ENCODE peak calls at places on chromosome X, in five cellular contexts. One of them, this sample, is unnamed.
A peak's percentile ranks its signal among the peaks of the same experiment; 100 is the strongest.

GRCh38 chrX:69150294-69150960 is 14.8 kb downstream of the PJA1 start:
- ATAC-seq in upper lobe of left lung: no peak
- ATAC-seq in GM12878: no peak
- ATAC-seq in K562: no peak
- ATAC-seq in HepG2: no peak
- ATAC-seq in this sample: no peak

GRCh38 chrX:110646386-110646785 is 149.2 kb downstream of the CHRDL1 start:
- ATAC-seq in HepG2: no peak
- ATAC-seq in GM12878: no peak
- ATAC-seq in K562: no peak
- ATAC-seq in upper lobe of left lung: no peak
- ATAC-seq in this sample: no peak

GRCh38 chrX:9656871-9657270 is 108.8 kb downstream of the GPR143 start:
- ATAC-seq in upper lobe of left lung: no peak
- ATAC-seq in K562: no peak
- ATAC-seq in GM12878: no peak
- ATAC-seq in HepG2: no peak
- ATAC-seq in this sample: no peak

GRCh38 chrX:136065044-136065671 is 79.9 kb downstream of the SLC9A6 start:
- ATAC-seq in HepG2: no peak
- ATAC-seq in K562: no peak
- ATAC-seq in upper lobe of left lung: no peak
- ATAC-seq in GM12878: peak; percentile 21
- ATAC-seq in this sample: peak; percentile 57

GRCh38 chrX:11273544-11273943 is 19.7 kb upstream of the AMELX start:
- ATAC-seq in HepG2: no peak
- ATAC-seq in GM12878: no peak
- ATAC-seq in K562: no peak
- ATAC-seq in upper lobe of left lung: no peak
- ATAC-seq in this sample: no peak

GRCh38 chrX:41923925-41924693 is 755 bp upstream of the CASK start:
- ATAC-seq in K562: peak; percentile 29
- ATAC-seq in upper lobe of left lung: no peak
- ATAC-seq in HepG2: peak; percentile 55
- ATAC-seq in GM12878: peak; percentile 35
- ATAC-seq in this sample: peak; percentile 1

GRCh38 chrX:38916801-38917200 is 115.5 kb downstream of the MID1IP1 start:
- ATAC-seq in HepG2: no peak
- ATAC-seq in GM12878: no peak
- ATAC-seq in K562: no peak
- ATAC-seq in upper lobe of left lung: no peak
- ATAC-seq in this sample: no peak

GRCh38 chrX:71998836-71999509 is 88.3 kb downstream of the NHSL2 start:
- ATAC-seq in HepG2: peak; percentile 66
- ATAC-seq in K562: peak; percentile 84
- ATAC-seq in GM12878: peak; percentile 95
- ATAC-seq in upper lobe of left lung: no peak
- ATAC-seq in this sample: peak; percentile 16

GRCh38 chrX:110412971-110413726 is 54.5 kb downstream of the RTL9 start:
- ATAC-seq in K562: peak; percentile 91
- ATAC-seq in HepG2: peak; percentile 98
- ATAC-seq in GM12878: peak; percentile 92
- ATAC-seq in upper lobe of left lung: peak; percentile 88
- ATAC-seq in this sample: peak; percentile 79

GRCh38 chrX:323721-324628 is 5.4 kb upstream of the GTPBP6 start:
- ATAC-seq in GM12878: peak; percentile 15
- ATAC-seq in K562: peak; percentile 69
- ATAC-seq in upper lobe of left lung: peak; percentile 30
- ATAC-seq in HepG2: peak; percentile 76
- ATAC-seq in this sample: no peak

GRCh38 chrX:132602701-132603100 is 113.9 kb upstream of the MBNL3 start:
- ATAC-seq in GM12878: no peak
- ATAC-seq in K562: no peak
- ATAC-seq in HepG2: peak; percentile 65
- ATAC-seq in upper lobe of left lung: no peak
- ATAC-seq in this sample: no peak

DNA sequence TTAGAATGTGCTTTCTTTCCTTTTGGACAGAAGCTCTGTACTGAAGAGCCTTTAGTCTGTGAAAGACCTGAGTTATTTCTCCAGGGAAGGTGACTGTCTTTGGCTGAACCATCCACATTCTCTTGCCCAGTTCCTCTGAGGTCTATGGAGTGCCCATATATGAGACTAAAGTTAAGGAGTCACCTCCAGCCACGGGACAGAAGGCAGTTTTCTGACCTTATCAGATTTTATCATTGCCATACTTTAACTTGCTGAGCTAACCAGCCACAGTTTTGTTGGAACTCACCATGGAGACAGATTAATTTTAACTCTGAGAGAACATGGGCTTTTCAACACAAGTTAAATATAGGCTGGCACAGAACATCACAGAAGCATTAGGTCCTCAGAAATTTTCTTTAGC is 26.3 kb downstream of the IL1RAPL1 start:
- ATAC-seq in K562: no peak
- ATAC-seq in GM12878: no peak
- ATAC-seq in upper lobe of left lung: no peak
- ATAC-seq in HepG2: no peak
- ATAC-seq in this sample: no peak
- TF ChIP-seq EP300 in K562: no peak
- TF ChIP-seq EP300 in GM12878: no peak
- TF ChIP-seq EP300 in upper lobe of left lung: no peak
- TF ChIP-seq EP300 in HepG2: no peak
- TF ChIP-seq EP300 in this sample: no peak

DNA sequence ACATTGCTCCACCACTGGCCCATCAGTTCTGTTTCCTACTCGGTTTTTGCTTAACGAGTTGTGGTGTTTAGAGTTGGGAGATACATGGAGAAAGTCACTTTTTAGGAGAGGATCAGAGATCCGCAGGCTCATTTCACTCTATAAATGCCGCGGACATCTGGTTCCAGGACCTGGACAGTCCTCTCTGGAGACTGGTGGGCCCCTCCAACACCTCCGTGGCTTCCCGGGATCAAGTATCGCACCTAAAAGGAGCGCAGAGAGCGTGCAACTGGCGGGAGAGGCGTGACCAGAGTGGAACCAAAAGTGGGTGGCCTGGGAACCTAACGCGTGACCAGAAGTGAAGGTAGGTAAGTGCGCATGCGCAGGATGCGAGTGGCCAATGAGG is 9.9 kb upstream of the CLTRN start:
- ATAC-seq in upper lobe of left lung: no peak
- ATAC-seq in HepG2: no peak
- ATAC-seq in GM12878: no peak
- ATAC-seq in K562: peak; percentile 91
- ATAC-seq in this sample: peak; percentile 92
- TF ChIP-seq POLR2AphosphoS5 in upper lobe of left lung: no peak
- TF ChIP-seq POLR2AphosphoS5 in HepG2: peak; percentile 69
- TF ChIP-seq POLR2AphosphoS5 in GM12878: no peak
- TF ChIP-seq POLR2AphosphoS5 in K562: peak; percentile 29
- TF ChIP-seq POLR2AphosphoS5 in this sample: no peak

DNA sequence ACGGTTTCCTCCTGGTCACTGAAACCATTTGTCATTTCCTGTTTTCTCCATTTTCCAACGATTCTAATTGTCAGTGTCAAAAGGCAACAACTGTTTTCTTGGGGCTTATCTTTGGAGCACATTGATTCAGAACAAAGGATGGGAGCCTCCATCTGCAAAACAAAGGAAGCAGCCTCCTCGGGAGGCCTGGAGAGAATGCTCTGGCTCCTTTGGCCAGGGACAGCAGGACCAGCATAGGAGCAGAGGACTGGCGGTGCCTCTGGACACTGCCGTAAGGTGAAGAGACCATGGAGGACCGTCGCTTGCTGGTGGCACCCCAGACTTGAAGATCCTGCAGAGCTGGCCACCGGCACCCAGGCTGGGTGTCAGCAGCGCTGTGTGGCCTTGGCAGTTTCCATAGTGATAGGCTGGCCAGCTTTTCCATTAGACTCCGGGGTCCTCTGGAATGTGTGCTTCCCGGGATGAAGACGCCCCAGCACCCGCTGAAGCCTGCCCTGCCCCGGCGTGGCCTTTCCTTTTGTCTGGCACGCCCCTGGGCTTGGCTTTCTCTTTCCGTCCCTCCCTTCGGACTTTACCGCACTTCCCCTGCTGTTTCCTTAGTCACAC is 61.1 kb upstream of the MTM1 start:
- ATAC-seq in K562: peak; percentile 57
- ATAC-seq in GM12878: no peak
- ATAC-seq in HepG2: no peak
- ATAC-seq in upper lobe of left lung: no peak
- ATAC-seq in this sample: no peak
- H3K4me1 ChIP-seq in K562: no peaks in the 10 kb centered on the region
- H3K4me1 ChIP-seq in GM12878: no peaks in the 10 kb centered on the region
- H3K4me1 ChIP-seq in HepG2: no peaks in the 10 kb centered on the region
- H3K4me1 ChIP-seq in upper lobe of left lung: peaks cover 22% of the 10 kb centered on the region
- H3K4me1 ChIP-seq in this sample: peaks cover 5% of the 10 kb centered on the region

DNA sequence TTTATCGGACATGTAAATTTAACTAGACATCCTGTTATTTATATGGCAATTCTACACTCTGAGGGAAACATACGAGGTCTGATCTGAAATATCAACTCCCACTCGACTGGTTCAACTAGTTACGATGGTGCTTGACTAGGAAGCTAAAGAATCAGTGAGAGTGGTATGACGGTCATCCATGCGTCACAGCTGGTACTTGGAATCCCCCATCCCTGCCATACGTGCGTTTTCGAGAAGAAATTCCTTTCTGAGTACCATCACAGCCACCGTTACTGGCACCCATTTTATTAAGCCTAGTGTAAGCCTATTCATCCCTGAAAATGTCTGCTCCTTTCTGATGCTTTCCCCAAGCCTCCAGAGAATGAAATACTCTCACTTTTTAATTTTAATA is 695 bp upstream of the PIGA start:
- ATAC-seq in upper lobe of left lung: peak; percentile 19
- ATAC-seq in K562: no peak
- ATAC-seq in HepG2: no peak
- ATAC-seq in GM12878: peak; percentile 9
- ATAC-seq in this sample: peak; percentile 21
- TF ChIP-seq EP300 in upper lobe of left lung: peak; percentile 81
- TF ChIP-seq EP300 in K562: no peak
- TF ChIP-seq EP300 in HepG2: no peak
- TF ChIP-seq EP300 in GM12878: no peak
- TF ChIP-seq EP300 in this sample: no peak

DNA sequence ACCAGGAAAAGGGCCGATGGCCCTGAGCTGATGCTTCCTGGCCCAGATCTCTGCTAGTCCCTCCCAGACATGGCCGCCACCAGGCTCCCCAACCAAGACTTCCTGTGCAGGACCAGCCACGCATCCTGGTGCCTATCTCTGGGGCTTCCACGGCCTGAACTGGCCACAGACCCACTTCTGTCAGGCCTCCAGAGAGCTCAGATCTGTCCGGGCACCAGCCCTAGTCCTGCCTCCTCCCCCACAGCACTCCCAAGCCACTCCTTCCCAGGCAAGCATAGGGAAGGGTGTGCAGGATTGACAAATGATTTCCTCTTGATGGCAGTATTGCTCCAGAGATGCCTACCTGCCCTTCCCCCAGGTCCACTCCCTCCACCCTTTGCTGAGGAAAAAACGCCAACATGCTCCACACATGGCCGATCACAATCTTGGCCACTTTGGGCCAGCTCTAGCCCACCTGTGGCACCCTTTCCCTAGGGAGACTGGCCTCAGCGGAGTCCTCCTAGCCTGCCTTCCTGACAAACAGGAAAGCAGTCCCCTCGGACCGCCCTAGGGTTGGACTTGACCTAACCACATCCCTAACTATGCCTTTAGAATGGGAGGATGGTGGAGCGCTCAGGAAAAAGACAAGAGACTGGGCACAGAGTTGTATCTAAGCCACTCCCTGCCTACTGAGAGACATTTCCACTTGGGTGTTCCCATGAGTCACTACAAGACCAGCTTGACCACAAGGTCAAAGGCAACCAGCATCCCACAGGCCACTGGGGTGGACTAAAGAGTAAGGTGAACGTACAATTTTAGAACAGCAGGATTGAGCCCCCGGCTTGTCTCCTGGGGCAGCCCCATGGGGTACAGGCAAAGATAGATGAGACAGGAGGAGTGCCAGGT is 277.5 kb upstream of the AGTR2 start:
- ATAC-seq in K562: peak; percentile 89
- ATAC-seq in HepG2: peak; percentile 88
- ATAC-seq in GM12878: peak; percentile 75
- ATAC-seq in upper lobe of left lung: peak; percentile 87
- ATAC-seq in this sample: peak; percentile 84
- TF ChIP-seq POLR2AphosphoS5 in K562: no peak
- TF ChIP-seq POLR2AphosphoS5 in HepG2: no peak
- TF ChIP-seq POLR2AphosphoS5 in GM12878: no peak
- TF ChIP-seq POLR2AphosphoS5 in upper lobe of left lung: no peak
- TF ChIP-seq POLR2AphosphoS5 in this sample: no peak

DNA sequence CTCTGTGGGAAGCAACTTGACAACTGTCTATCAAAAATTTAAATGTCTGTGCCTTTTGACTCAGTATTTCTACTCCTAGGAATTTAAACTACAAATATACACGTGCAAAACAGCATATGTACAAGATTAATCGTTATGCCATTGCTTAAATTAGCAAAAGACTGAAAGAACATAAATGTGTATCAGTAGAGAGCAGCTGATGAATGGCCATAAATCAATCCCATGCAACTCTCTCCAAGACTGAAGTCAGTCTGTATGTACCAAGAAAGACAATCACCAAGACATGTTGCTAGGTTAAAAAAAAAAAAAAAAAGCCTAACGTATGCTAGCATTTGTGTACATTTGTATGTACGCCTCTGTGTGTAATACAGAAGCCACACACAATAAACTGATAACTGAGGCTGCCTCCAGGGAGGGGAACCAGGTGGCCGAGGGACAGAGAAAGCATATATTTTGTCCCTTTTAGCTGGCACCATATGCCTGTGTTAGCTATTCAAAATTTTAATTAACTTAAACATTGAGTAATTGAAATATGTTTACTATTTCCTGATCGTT is 130.7 kb downstream of the SH3KBP1 start:
- ATAC-seq in GM12878: no peak
- ATAC-seq in HepG2: no peak
- ATAC-seq in K562: no peak
- ATAC-seq in upper lobe of left lung: no peak
- ATAC-seq in this sample: no peak
- H3K4me1 ChIP-seq in GM12878: peaks cover 45% of the 10 kb centered on the region
- H3K4me1 ChIP-seq in HepG2: peaks cover 21% of the 10 kb centered on the region
- H3K4me1 ChIP-seq in K562: no peaks in the 10 kb centered on the region
- H3K4me1 ChIP-seq in upper lobe of left lung: no peaks in the 10 kb centered on the region
- H3K4me1 ChIP-seq in this sample: no peaks in the 10 kb centered on the region

DNA sequence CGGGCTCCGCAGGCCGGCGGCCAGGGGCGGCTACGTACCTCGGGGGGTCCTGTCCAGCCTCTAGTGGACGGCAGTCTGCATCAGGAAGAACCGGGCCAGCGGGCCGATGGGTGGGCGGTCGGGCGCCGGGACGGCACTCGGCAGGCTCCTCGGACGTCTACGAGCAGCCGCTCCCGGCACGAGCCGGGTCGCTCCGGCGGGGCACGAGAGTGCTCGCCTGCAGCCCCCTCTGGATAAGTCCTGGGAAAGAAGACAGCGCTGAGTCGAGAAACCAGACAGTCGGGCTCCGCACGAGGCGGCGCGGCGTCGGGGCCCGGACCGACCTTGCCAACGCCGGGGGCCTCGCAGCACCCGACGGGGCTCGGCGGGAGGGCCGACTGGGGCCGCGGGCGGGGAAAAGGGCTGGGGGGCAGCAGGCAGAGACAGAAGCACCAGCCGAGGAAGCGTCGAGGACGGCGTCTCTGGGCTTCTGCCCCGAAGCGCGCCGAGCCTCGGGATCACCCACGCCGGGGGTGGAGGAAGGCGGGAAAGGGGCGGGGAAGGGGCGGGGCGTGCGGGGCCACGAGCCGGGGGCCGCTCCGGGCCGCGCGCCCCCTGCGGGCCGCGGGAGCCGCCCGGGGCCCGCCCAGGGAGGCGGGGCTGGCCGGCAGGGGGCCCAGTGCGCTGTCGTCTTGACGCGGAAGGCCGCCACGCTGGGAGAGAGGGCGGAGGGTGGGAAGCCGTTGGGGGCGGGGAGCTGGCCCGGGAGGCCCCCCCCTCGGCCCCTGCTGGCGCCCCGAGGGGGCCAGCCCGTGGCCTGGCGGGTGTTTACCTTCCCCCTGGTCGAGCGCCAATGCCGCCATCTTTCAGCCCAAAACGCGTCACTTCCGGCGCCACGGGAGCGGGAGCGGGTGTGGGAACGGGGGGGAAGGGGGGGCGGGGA is 1.9 kb downstream of the KLHL15 start:
- ATAC-seq in upper lobe of left lung: peak; percentile 95
- ATAC-seq in GM12878: peak; percentile 88
- ATAC-seq in K562: peak; percentile 88
- ATAC-seq in HepG2: peak; percentile 85
- ATAC-seq in this sample: peak; percentile 93
- TF ChIP-seq EP300 in upper lobe of left lung: peak; percentile 26
- TF ChIP-seq EP300 in GM12878: no peak
- TF ChIP-seq EP300 in K562: peak; percentile 53
- TF ChIP-seq EP300 in HepG2: peak; percentile 32
- TF ChIP-seq EP300 in this sample: no peak